ENCODE peak calls at places on chromosome 6, in four cellular contexts. One of them, this sample, is unnamed.

GRCh38 chr6:17015551-17016381 is 86.1 kb upstream of the STMND1 start:
- DNase-seq in K562: peak
- DNase-seq in HepG2: no peak
- DNase-seq in GM12878: no peak
- DNase-seq in this sample: no peak

GRCh38 chr6:143125896-143126573 is 65.3 kb downstream of the AIG1 start:
- DNase-seq in GM12878: no peak
- DNase-seq in K562: no peak
- DNase-seq in HepG2: no peak
- DNase-seq in this sample: peak

GRCh38 chr6:122079906-122080305 is 319.5 kb upstream of the HSF2 start:
- DNase-seq in GM12878: no peak
- DNase-seq in K562: no peak
- DNase-seq in HepG2: no peak
- DNase-seq in this sample: no peak

GRCh38 chr6:142433419-142433818 is 131.6 kb downstream of the ADGRG6 start:
- DNase-seq in K562: no peak
- DNase-seq in GM12878: no peak
- DNase-seq in HepG2: no peak
- DNase-seq in this sample: no peak

GRCh38 chr6:85456782-85457181 is 6.9 kb downstream of the NT5E start:
- DNase-seq in K562: no peak
- DNase-seq in HepG2: no peak
- DNase-seq in GM12878: no peak
- DNase-seq in this sample: no peak

GRCh38 chr6:49551126-49551865 is 828 bp downstream of the C6orf141 start:
- DNase-seq in GM12878: no peak
- DNase-seq in K562: no peak
- DNase-seq in HepG2: no peak
- DNase-seq in this sample: peak

GRCh38 chr6:131061041-131061770 is 1.8 kb downstream of the EPB41L2 start:
- DNase-seq in GM12878: no peak
- DNase-seq in HepG2: peak
- DNase-seq in K562: peak
- DNase-seq in this sample: no peak

GRCh38 chr6:36721369-36722140 is 23.9 kb downstream of the RAB44 start:
- DNase-seq in K562: no peak
- DNase-seq in HepG2: no peak
- DNase-seq in GM12878: no peak
- DNase-seq in this sample: no peak

GRCh38 chr6:32852844-32853540 is 512 bp downstream of the TAP1 start:
- DNase-seq in GM12878: no peak
- DNase-seq in HepG2: no peak
- DNase-seq in K562: no peak
- DNase-seq in this sample: no peak

GRCh38 chr6:14066782-14067406 is 50.7 kb upstream of the CD83 start:
- DNase-seq in GM12878: no peak
- DNase-seq in K562: peak
- DNase-seq in HepG2: peak
- DNase-seq in this sample: peak

GRCh38 chr6:119323926-119324325 is 25.6 kb downstream of the MAN1A1 start:
- DNase-seq in K562: no peak
- DNase-seq in GM12878: no peak
- DNase-seq in HepG2: peak
- DNase-seq in this sample: no peak

GRCh38 chr6:167827588-167828324 is 1.0 kb downstream of the AFDN start:
- DNase-seq in K562: peak
- DNase-seq in GM12878: no peak
- DNase-seq in HepG2: peak
- DNase-seq in this sample: peak

GRCh38 chr6:2752477-2753115 is 1.9 kb upstream of the MYLK4 start:
- DNase-seq in K562: peak
- DNase-seq in GM12878: no peak
- DNase-seq in HepG2: no peak
- DNase-seq in this sample: no peak

GRCh38 chr6:31676904-31677303 is 4.0 kb downstream of the LY6G5C start:
- DNase-seq in GM12878: no peak
- DNase-seq in K562: peak
- DNase-seq in HepG2: no peak
- DNase-seq in this sample: no peak

GRCh38 chr6:31701666-31702420 is 1.3 kb downstream of the ABHD16A start:
- DNase-seq in HepG2: no peak
- DNase-seq in GM12878: no peak
- DNase-seq in K562: no peak
- DNase-seq in this sample: no peak

GRCh38 chr6:156870926-156871539 is 93.9 kb downstream of the ARID1B start:
- DNase-seq in K562: no peak
- DNase-seq in GM12878: no peak
- DNase-seq in HepG2: no peak
- DNase-seq in this sample: no peak

GRCh38 chr6:3471711-3472110 is 14.9 kb upstream of the SLC22A23 start:
- DNase-seq in GM12878: no peak
- DNase-seq in HepG2: no peak
- DNase-seq in K562: no peak
- DNase-seq in this sample: no peak

GRCh38 chr6:111871725-111872520 is 1.3 kb downstream of the FYN start:
- DNase-seq in K562: peak
- DNase-seq in HepG2: peak
- DNase-seq in GM12878: no peak
- DNase-seq in this sample: peak

GRCh38 chr6:93721386-93722048 is 302.2 kb upstream of the EPHA7 start:
- DNase-seq in GM12878: no peak
- DNase-seq in K562: peak
- DNase-seq in HepG2: peak
- DNase-seq in this sample: peak
- TF ChIP-seq FOXK2 in GM12878: no peak
- TF ChIP-seq FOXK2 in K562: no peak
- TF ChIP-seq FOXK2 in HepG2: no peak
- TF ChIP-seq FOXK2 in this sample: no peak

GRCh38 chr6:47180633-47181032 is 129.1 kb downstream of the TNFRSF21 start:
- DNase-seq in GM12878: no peak
- DNase-seq in K562: peak
- DNase-seq in HepG2: peak
- DNase-seq in this sample: no peak
- TF ChIP-seq TARDBP in GM12878: no peak
- TF ChIP-seq TARDBP in K562: no peak
- TF ChIP-seq TARDBP in HepG2: no peak
- TF ChIP-seq TARDBP in this sample: no peak

GRCh38 chr6:52580905-52581304 is 4.0 kb upstream of the TRAM2 start:
- DNase-seq in HepG2: no peak
- DNase-seq in GM12878: no peak
- DNase-seq in K562: no peak
- DNase-seq in this sample: no peak

GRCh38 chr6:52577778-52578473 is 1.1 kb upstream of the TRAM2 start:
- DNase-seq in K562: peak
- DNase-seq in GM12878: no peak
- DNase-seq in HepG2: no peak
- DNase-seq in this sample: no peak

GRCh38 chr6:52577022-52577777 is at the start of gene TRAM2:
- DNase-seq in HepG2: peak
- DNase-seq in GM12878: no peak
- DNase-seq in K562: peak
- DNase-seq in this sample: peak

GRCh38 chr6:52576392-52577021 is 353 bp downstream of the TRAM2 start:
- DNase-seq in HepG2: peak
- DNase-seq in K562: peak
- DNase-seq in GM12878: peak
- DNase-seq in this sample: peak

GRCh38 chr6:52579006-52579660 is 2.3 kb upstream of the TRAM2 start:
- DNase-seq in HepG2: no peak
- DNase-seq in K562: no peak
- DNase-seq in GM12878: no peak
- DNase-seq in this sample: no peak
- TF ChIP-seq FOXK2 in HepG2: no peak
- TF ChIP-seq FOXK2 in K562: no peak
- TF ChIP-seq FOXK2 in GM12878: no peak
- TF ChIP-seq FOXK2 in this sample: no peak

DNA sequence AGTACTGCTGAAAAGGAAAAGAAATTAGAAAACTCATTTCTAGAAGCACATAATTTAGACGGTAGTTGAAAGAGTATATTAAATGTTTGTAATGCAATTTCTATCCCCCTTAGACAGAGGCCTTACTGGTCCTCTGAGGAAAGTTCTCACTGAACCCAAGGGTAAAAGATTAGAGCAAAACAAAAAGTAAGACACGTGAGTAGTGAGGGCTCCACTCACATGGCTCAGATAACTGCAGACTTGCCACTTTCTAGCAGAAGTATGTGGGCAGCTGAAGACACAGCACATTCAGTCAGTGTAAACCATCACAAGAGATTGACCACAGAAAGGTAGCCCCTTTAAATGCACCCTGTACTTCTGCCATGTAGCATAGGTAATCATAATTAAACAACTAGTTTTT is 193.8 kb downstream of the BTBD9 start:
- DNase-seq in K562: no peak
- DNase-seq in GM12878: no peak
- DNase-seq in HepG2: no peak
- DNase-seq in this sample: no peak
- TF ChIP-seq TARDBP in K562: no peak
- TF ChIP-seq TARDBP in GM12878: no peak
- TF ChIP-seq TARDBP in HepG2: no peak
- TF ChIP-seq TARDBP in this sample: no peak

GRCh38 chr6:34544052-34544604 is 12.0 kb downstream of the SPDEF start:
- DNase-seq in K562: no peak
- DNase-seq in HepG2: no peak
- DNase-seq in GM12878: no peak
- DNase-seq in this sample: no peak

GRCh38 chr6:34540841-34541240 is 15.3 kb downstream of the SPDEF start:
- DNase-seq in K562: no peak
- DNase-seq in GM12878: no peak
- DNase-seq in HepG2: no peak
- DNase-seq in this sample: no peak

GRCh38 chr6:34546551-34547321 is 9.4 kb downstream of the SPDEF start:
- DNase-seq in HepG2: no peak
- DNase-seq in K562: no peak
- DNase-seq in GM12878: no peak
- DNase-seq in this sample: no peak

GRCh38 chr6:34544776-34545471 is 11.2 kb downstream of the SPDEF start:
- DNase-seq in HepG2: no peak
- DNase-seq in K562: peak
- DNase-seq in GM12878: no peak
- DNase-seq in this sample: no peak

DNA sequence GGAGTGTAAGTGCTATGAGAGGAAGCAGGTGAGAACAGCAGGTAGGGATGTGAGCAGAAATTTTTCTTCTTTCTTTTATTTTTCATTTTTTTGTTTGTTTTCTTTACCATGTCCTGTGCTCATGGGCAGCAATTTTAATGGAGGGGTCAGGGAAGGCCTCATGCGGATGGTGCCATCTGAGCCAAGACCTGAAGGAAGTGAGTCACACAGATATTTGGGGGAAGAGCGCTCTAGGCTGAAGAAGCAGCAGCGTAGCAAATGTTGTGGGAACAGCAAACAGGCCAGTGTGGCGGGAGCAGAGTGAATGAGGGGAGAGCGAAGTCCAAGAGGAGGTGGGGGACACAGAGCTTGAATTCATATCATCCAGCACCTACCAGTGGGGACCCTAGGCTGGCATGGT is 12.7 kb downstream of the SPDEF start:
- DNase-seq in HepG2: no peak
- DNase-seq in GM12878: no peak
- DNase-seq in K562: no peak
- DNase-seq in this sample: no peak
- TF ChIP-seq FOXK2 in HepG2: no peak
- TF ChIP-seq FOXK2 in GM12878: no peak
- TF ChIP-seq FOXK2 in K562: no peak
- TF ChIP-seq FOXK2 in this sample: no peak

This sample was measured in HEK293T.